ENCODE peak calls at places on chromosomes 1 and 21, in seven cellular contexts. X, R, E, O, Z, W and L are unnamed samples.

GRCh38 chr1:186829679-186830587 is 1.2 kb downstream of the PLA2G4A start:
- DNase-seq in X (no peak), R (no peak), E (no peak), O (no peak), Z (no peak), W (no peak), L (no peak)

GRCh38 chr1:84504580-84505021 is 1.6 kb upstream of the SPATA1 start:
- DNase-seq in X (no peak), R (no peak), E (peak), O (peak), Z (peak), W (peak), L (no peak)

GRCh38 chr1:151058682-151059341 is 610 bp downstream of the CDC42SE1 start:
- DNase-seq in X (no peak), R (peak), E (peak), O (no peak), Z (peak), W (peak), L (peak)

GRCh38 chr1:90340604-90341003 is 345.7 kb downstream of the ZNF326 start:
- DNase-seq in X (no peak), R (no peak), E (no peak), O (no peak), Z (no peak), W (no peak), L (no peak)

GRCh38 chr1:7705048-7705907 is 65.8 kb upstream of the VAMP3 start:
- DNase-seq in X (no peak), R (peak), E (no peak), O (no peak), Z (peak), W (no peak), L (peak)

GRCh38 chr1:16112558-16113555 is 39.4 kb upstream of the FAM131C start:
- DNase-seq in X (no peak), R (peak), E (no peak), O (peak), Z (peak), W (no peak), L (no peak)

GRCh38 chr1:10848109-10848684 is 51.8 kb upstream of the CASZ1 start:
- DNase-seq in X (no peak), R (no peak), E (no peak), O (no peak), Z (peak), W (no peak), L (no peak)

GRCh38 chr21:29904359-29905282 is 35.2 kb downstream of the GRIK1 start:
- DNase-seq in X (no peak), R (no peak), E (peak), O (peak), Z (no peak), W (peak), L (no peak)

GRCh38 chr1:74502432-74502831 is 10.0 kb downstream of the LRRC53 start:
- DNase-seq in X (peak), R (no peak), E (peak), O (peak), Z (peak), W (peak), L (no peak)

GRCh38 chr1:230283678-230284077 is 142.5 kb downstream of the PGBD5 start:
- DNase-seq in X (no peak), R (no peak), E (no peak), O (no peak), Z (no peak), W (no peak), L (no peak)

GRCh38 chr1:33815061-33815460 is 48.8 kb upstream of the HMGB4 start:
- DNase-seq in X (no peak), R (no peak), E (peak), O (peak), Z (no peak), W (no peak), L (no peak)

GRCh38 chr1:212586429-212587303 is 21.9 kb upstream of the ATF3 start:
- DNase-seq in X (peak), R (no peak), E (no peak), O (no peak), Z (no peak), W (no peak), L (no peak)

GRCh38 chr1:214505134-214505533 is 46.3 kb downstream of the PTPN14 start:
- DNase-seq in X (no peak), R (no peak), E (no peak), O (no peak), Z (peak), W (no peak), L (no peak)

GRCh38 chr1:88774151-88774556 is 90.1 kb downstream of the PKN2 start:
- DNase-seq in X (no peak), R (no peak), E (no peak), O (no peak), Z (peak), W (peak), L (no peak)

GRCh38 chr1:27086026-27086425 is 68.9 kb downstream of the SLC9A1 start:
- DNase-seq in X (no peak), R (no peak), E (no peak), O (no peak), Z (no peak), W (no peak), L (no peak)

GRCh38 chr1:155833665-155834295 is 23.2 kb downstream of the GON4L start:
- DNase-seq in X (no peak), R (no peak), E (no peak), O (no peak), Z (no peak), W (no peak), L (no peak)

GRCh38 chr21:36647279-36648093 is 51.4 kb upstream of the SIM2 start:
- DNase-seq in X (no peak), R (no peak), E (peak), O (peak), Z (peak), W (peak), L (no peak)

GRCh38 chr1:117815926-117816325 is 113.5 kb downstream of the GDAP2 start:
- DNase-seq in X (no peak), R (no peak), E (no peak), O (no peak), Z (no peak), W (no peak), L (no peak)

GRCh38 chr1:27668121-27668807 is 3.7 kb downstream of the IFI6 start:
- DNase-seq in X (no peak), R (no peak), E (no peak), O (no peak), Z (no peak), W (no peak), L (no peak)

GRCh38 chr1:219177940-219178339 is 4.3 kb downstream of the LYPLAL1 start:
- DNase-seq in X (no peak), R (no peak), E (no peak), O (no peak), Z (no peak), W (no peak), L (no peak)

GRCh38 chr1:173122344-173122880 is 71.7 kb upstream of the TNFSF18 start:
- DNase-seq in X (no peak), R (no peak), E (peak), O (peak), Z (peak), W (peak), L (no peak)

GRCh38 chr1:239802275-239802674 is 289.4 kb upstream of the FMN2 start:
- DNase-seq in X (no peak), R (no peak), E (no peak), O (no peak), Z (no peak), W (no peak), L (no peak)

GRCh38 chr1:207810606-207811295 is 58.9 kb downstream of the CD46 start:
- DNase-seq in X (no peak), R (no peak), E (no peak), O (no peak), Z (no peak), W (no peak), L (no peak)

GRCh38 chr1:160993544-160993943 is 27.4 kb downstream of the F11R start:
- DNase-seq in X (no peak), R (no peak), E (peak), O (peak), Z (peak), W (peak), L (no peak)

GRCh38 chr1:248045209-248045608 is 1.4 kb upstream of the OR2L3 start:
- DNase-seq in X (no peak), R (no peak), E (no peak), O (no peak), Z (no peak), W (no peak), L (no peak)

GRCh38 chr1:231930257-231930947 is 303.8 kb downstream of the DISC1 start:
- DNase-seq in X (no peak), R (no peak), E (no peak), O (no peak), Z (no peak), W (no peak), L (no peak)

GRCh38 chr1:196933531-196934189 is 9.9 kb upstream of the CFHR2 start:
- DNase-seq in X (no peak), R (no peak), E (no peak), O (no peak), Z (no peak), W (no peak), L (peak)

GRCh38 chr1:980137-980571 is 1.7 kb downstream of the PERM1 start:
- DNase-seq in X (no peak), R (no peak), E (no peak), O (no peak), Z (no peak), W (peak), L (no peak)

GRCh38 chr1:107691542-107691941 is 273.4 kb downstream of the VAV3 start:
- DNase-seq in X (no peak), R (no peak), E (no peak), O (no peak), Z (no peak), W (peak), L (no peak)

GRCh38 chr1:154306151-154306550 is 14.7 kb upstream of the AQP10 start:
- DNase-seq in X (no peak), R (no peak), E (no peak), O (peak), Z (no peak), W (no peak), L (no peak)

GRCh38 chr21:25461730-25462129 is 145.6 kb downstream of the MRPL39 start:
- DNase-seq in X (no peak), R (no peak), E (peak), O (peak), Z (no peak), W (no peak), L (no peak)

DNA sequence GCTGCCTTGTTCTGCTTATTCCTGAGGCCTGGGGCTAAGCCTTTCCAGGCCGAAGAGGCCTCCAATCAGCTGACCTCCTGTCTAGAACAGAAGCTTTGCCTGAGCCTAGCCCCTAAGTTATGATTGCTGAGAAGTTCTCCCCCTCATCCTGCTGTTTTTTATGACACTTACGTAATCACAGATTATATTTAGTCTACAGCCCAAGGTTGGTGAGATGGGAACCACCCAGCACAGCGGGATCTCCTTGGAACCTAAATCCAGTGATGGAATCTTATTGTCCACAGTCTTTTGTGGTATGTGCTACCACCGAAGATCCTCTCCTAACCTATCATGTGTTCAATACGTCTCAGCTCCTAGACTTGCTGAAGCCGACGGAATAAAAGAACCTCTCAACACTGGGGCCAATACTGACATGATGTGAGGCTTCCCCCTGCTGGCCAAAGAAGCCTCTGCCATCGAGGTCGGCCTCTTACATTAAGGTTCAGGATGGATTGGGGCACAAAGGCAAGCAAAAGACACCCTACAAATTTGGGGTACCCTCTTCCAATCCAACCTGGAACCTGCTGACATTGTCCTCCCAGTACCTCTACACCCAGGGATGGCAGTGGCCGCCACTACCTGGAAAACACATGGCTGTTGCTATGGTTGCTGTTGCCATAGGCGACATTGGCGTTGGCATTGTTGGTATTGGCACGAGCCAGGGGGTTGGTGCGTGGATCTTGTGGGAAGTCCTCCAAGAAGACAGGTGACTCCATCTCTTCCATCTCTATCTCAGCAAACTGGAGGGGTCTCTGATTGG is 19.3 kb upstream of the KIF21B start:
- DNase-seq in X (peak), R (peak), E (peak), O (peak), Z (peak), W (peak), L (peak)
- TF ChIP-seq CTCF in X (peak), R (peak), E (peak), O (peak), Z (peak), W (peak), L (peak)

DNA sequence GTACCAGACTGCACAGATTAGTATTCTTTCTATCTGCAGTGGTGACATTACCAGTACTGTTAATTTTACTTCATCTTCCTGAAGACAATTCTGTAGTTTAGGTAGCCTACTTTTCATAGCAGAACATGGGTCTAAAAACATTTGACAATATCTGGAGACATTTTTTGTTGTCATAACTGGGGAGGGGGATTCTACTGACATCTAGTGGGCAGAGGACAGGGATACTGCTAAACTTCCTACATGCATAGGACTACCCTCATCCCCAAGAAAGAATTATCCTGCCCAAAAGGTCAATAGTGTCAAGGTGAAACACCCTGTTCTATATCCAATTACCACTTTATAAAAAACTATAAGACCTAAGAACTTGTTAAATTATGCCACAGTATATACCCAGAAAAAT is 3.4 kb upstream of the ARHGAP29 start:
- DNase-seq in X (no peak), R (no peak), E (peak), O (peak), Z (peak), W (no peak), L (no peak)
- TF ChIP-seq CTCF in X (no peak), R (no peak), E (peak), O (peak), Z (peak), W (peak), L (no peak)

GRCh38 chr1:25174363-25174729 is 58.0 kb downstream of the SYF2 start:
- DNase-seq in X (no peak), R (no peak), E (no peak), O (no peak), Z (no peak), W (no peak), L (no peak)
- TF ChIP-seq CTCF in X (no peak), R (no peak), E (no peak), O (no peak), Z (no peak), W (no peak), L (no peak)

DNA sequence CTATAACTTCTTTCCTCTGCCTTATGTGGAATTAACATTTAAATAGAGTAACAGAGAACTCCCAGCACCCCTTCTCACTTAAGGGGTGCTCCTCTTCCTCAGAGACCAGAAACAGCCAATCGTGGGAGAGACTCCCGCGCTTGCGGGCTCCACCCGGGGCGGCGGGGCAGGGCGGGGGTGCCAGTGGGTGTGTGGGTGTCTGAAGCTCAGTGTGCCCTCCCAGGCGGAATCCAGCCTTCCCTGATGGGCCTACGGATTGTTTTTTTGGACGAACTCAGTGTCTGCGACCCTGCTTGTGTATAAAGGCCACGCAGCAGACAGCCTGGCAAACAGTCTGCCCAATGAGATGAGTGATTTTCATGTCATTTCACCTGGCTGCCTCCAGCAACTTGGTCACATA is 6.2 kb downstream of the RCC2 start:
- DNase-seq in X (no peak), R (no peak), E (no peak), O (no peak), Z (no peak), W (no peak), L (no peak)
- TF ChIP-seq CTCF in X (no peak), R (no peak), E (no peak), O (no peak), Z (no peak), W (no peak), L (no peak)

GRCh38 chr1:25523512-25523911 is 19.9 kb upstream of the LDLRAP1 start:
- DNase-seq in X (no peak), R (no peak), E (peak), O (peak), Z (no peak), W (peak), L (no peak)
- TF ChIP-seq CTCF in X (no peak), R (no peak), E (peak), O (peak), Z (no peak), W (peak), L (no peak)